ENCODE peak calls at places on chromosomes 6 and 20, in four cellular contexts. O is GM12878, H is K562, T is H1. U is an unnamed sample.

GRCh38 chr6:36752187-36752885 is 54.7 kb downstream of the RAB44 start:
- DNase-seq in O (no peak), H (no peak), T (no peak), U (peak; percentile 16)

GRCh38 chr6:29760328-29760727 is 37.1 kb downstream of the HLA-F start:
- DNase-seq in O (no peak), H (peak; percentile 38), T (no peak), U (no peak)

GRCh38 chr6:135161411-135161810 is 19.7 kb upstream of the MYB start:
- DNase-seq in O (no peak), H (no peak), T (no peak), U (no peak)

GRCh38 chr20:24317224-24317623 is 152.2 kb upstream of the SYNDIG1 start:
- DNase-seq in O (no peak), H (no peak), T (no peak), U (no peak)

GRCh38 chr20:37506166-37506725 is 14.8 kb upstream of the NNAT start:
- DNase-seq in O (no peak), H (no peak), T (no peak), U (no peak)

GRCh38 chr20:45070932-45071632 is 29.8 kb downstream of the KCNS1 start:
- DNase-seq in O (no peak), H (peak; percentile 71), T (no peak), U (peak; percentile 26)

GRCh38 chr6:34316442-34317171 is 67.8 kb upstream of the SMIM29 start:
- DNase-seq in O (no peak), H (no peak), T (no peak), U (no peak)

GRCh38 chr6:148997863-148998262 is 251.0 kb downstream of the UST start:
- DNase-seq in O (no peak), H (no peak), T (no peak), U (peak; percentile 73)

GRCh38 chr6:39224523-39225182 is 4.6 kb downstream of the KCNK5 start:
- DNase-seq in O (no peak), H (no peak), T (no peak), U (no peak)

GRCh38 chr20:21381619-21382018 is 15.7 kb downstream of the NKX2-4 start:
- DNase-seq in O (no peak), H (no peak), T (no peak), U (no peak)

GRCh38 chr6:110296151-110297028 is 61.8 kb downstream of the METTL24 start:
- DNase-seq in O (no peak), H (no peak), T (no peak), U (no peak)

GRCh38 chr6:17207281-17207680 is 73.9 kb upstream of the RBM24 start:
- DNase-seq in O (no peak), H (no peak), T (no peak), U (peak; percentile 9)

GRCh38 chr6:142233945-142234682 is 67.7 kb upstream of the ADGRG6 start:
- DNase-seq in O (no peak), H (no peak), T (no peak), U (no peak)

GRCh38 chr20:20143646-20144045 is 91.3 kb downstream of the CFAP61 start:
- DNase-seq in O (no peak), H (no peak), T (no peak), U (no peak)

GRCh38 chr20:20143165-20143564 is 90.8 kb downstream of the CFAP61 start:
- DNase-seq in O (no peak), H (no peak), T (no peak), U (no peak)

GRCh38 chr20:20150241-20150640 is 97.9 kb downstream of the CFAP61 start:
- DNase-seq in O (no peak), H (no peak), T (no peak), U (no peak)

GRCh38 chr20:20148774-20149173 is 96.4 kb downstream of the CFAP61 start:
- DNase-seq in O (no peak), H (no peak), T (no peak), U (no peak)
- TF ChIP-seq RAD21 in O (no peak), H (no peak), T (no peak), U (no peak)

DNA sequence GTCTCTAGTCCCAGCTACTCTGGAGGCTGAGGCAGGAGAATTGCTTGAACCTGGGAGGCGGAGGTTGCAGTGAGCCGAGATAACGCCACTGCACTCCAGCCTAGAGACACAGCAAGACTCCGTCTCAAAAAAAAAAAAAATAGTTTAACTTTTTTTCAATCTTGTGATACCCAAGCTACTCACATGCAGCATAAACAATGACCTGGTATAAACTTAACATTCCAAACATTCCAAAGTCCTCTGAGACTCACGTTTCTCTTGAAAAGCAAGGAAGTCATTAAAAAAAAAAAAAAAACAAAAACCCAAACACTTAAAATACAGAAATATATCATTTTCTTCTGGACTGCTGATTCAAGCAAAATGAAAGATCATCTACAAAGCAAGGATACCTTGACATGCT is 14.3 kb downstream of the CRNKL1 start:
- DNase-seq in O (no peak), H (no peak), T (no peak), U (peak; percentile 79)
- TF ChIP-seq CHD1 in O (no peak), H (no peak), T (no peak), U (no peak)

GRCh38 chr20:4726710-4727391 is 5.1 kb downstream of the PRND start:
- DNase-seq in O (peak; percentile 24), H (no peak), T (no peak), U (peak; percentile 82)
- TF ChIP-seq RAD21 in O (no peak), H (no peak), T (no peak), U (no peak)

GRCh38 chr6:137214931-137215330 is 4.3 kb downstream of the IFNGR1 start:
- DNase-seq in O (no peak), H (no peak), T (no peak), U (no peak)
- TF ChIP-seq CHD1 in O (no peak), H (no peak), T (no peak), U (no peak)

DNA sequence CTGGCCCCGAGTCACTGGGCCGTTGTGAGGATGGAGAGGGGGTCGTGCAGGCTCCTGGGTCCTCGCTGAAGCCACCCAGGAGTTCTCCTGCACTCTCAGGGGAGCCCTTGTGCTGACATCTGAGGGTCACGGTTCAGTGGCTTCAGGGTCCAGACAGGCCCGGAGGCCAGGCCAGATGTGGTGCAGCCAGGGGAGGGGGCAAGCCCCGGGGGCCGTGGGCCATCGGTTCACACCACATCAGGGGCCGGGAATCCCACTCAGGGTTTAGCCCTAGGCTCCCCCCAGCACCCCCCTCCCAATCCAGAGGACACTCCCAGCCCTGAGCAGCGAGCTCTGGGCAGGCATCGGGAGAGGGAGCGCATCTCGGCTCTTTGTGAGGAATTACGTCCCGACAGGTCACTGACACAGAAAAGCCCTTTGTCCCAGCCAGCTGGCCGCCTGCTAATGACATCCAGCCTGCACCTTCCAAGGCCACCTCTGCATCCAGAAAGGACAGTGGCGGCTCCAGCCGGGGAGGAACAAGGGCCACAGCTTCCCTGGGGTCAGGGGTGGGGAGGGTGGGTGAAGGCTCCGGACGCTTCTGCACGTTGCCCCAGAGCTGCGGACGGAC is 6.4 kb upstream of the CHRNA4 start:
- DNase-seq in O (no peak), H (no peak), T (no peak), U (no peak)
- TF ChIP-seq RAD21 in O (no peak), H (no peak), T (no peak), U (no peak)